ENCODE peak calls at places on chromosomes 12 and 14, in nine cellular contexts. D, B, I, L, C, H, T, M and P are unnamed samples.

GRCh38 chr14:102545461-102546265 is 36.1 kb upstream of the ANKRD9 start:
- DNase-seq in D (no peak), B (no peak), I (no peak), L (no peak), C (peak), H (no peak), T (no peak), M (no peak), P (peak)

GRCh38 chr12:47741340-47741703 is 16.0 kb upstream of the ENDOU start:
- DNase-seq in D (peak), B (peak), I (peak), L (no peak), C (no peak), H (peak), T (peak), M (peak), P (no peak)

GRCh38 chr14:80325688-80326087 is 114.4 kb upstream of the DIO2 start:
- DNase-seq in D (no peak), B (no peak), I (no peak), L (no peak), C (no peak), H (no peak), T (no peak), M (no peak), P (no peak)

GRCh38 chr12:32307352-32307751 is 92.0 kb upstream of the FGD4 start:
- DNase-seq in D (no peak), B (no peak), I (no peak), L (no peak), C (no peak), H (no peak), T (no peak), M (no peak), P (no peak)

GRCh38 chr12:77225373-77225772 is 160.0 kb upstream of the E2F7 start:
- DNase-seq in D (no peak), B (no peak), I (no peak), L (no peak), C (no peak), H (no peak), T (no peak), M (no peak), P (no peak)

GRCh38 chr12:29212682-29213397 is 63.8 kb downstream of the FAR2 start:
- DNase-seq in D (peak), B (no peak), I (no peak), L (no peak), C (no peak), H (no peak), T (no peak), M (no peak), P (no peak)

GRCh38 chr12:117570608-117571007 is 209.2 kb upstream of the NOS1 start:
- DNase-seq in D (no peak), B (no peak), I (no peak), L (no peak), C (no peak), H (no peak), T (no peak), M (no peak), P (no peak)

GRCh38 chr12:15188136-15188535 is 33.1 kb downstream of the RERG start:
- DNase-seq in D (no peak), B (no peak), I (no peak), L (no peak), C (no peak), H (no peak), T (no peak), M (no peak), P (no peak)

GRCh38 chr14:33839193-33840076 is 111.4 kb downstream of the EGLN3 start:
- DNase-seq in D (peak), B (peak), I (peak), L (peak), C (peak), H (no peak), T (peak), M (peak), P (no peak)

GRCh38 chr12:6620885-6621274 is 13.7 kb upstream of the CHD4 start:
- DNase-seq in D (no peak), B (no peak), I (no peak), L (no peak), C (no peak), H (peak), T (no peak), M (no peak), P (no peak)

GRCh38 chr14:37864861-37865718 is 269.7 kb downstream of the TTC6 start:
- DNase-seq in D (no peak), B (no peak), I (peak), L (no peak), C (peak), H (no peak), T (no peak), M (no peak), P (no peak)

GRCh38 chr14:96493178-96493577 is 9.0 kb upstream of the PAPOLA start:
- DNase-seq in D (no peak), B (no peak), I (no peak), L (no peak), C (no peak), H (no peak), T (no peak), M (no peak), P (no peak)

GRCh38 chr12:131912526-131913274 is 16.4 kb upstream of the PUS1 start:
- DNase-seq in D (peak), B (peak), I (peak), L (peak), C (peak), H (peak), T (no peak), M (no peak), P (peak)

GRCh38 chr14:40393143-40393542 is 960.9 kb upstream of the FBXO33 start:
- DNase-seq in D (no peak), B (no peak), I (no peak), L (no peak), C (no peak), H (no peak), T (no peak), M (no peak), P (no peak)

GRCh38 chr12:115023279-115023678 is 339.3 kb upstream of the TBX3 start:
- DNase-seq in D (no peak), B (no peak), I (no peak), L (peak), C (peak), H (no peak), T (no peak), M (no peak), P (peak)

GRCh38 chr14:60151715-60152114 is 13.5 kb downstream of the DHRS7 start:
- DNase-seq in D (peak), B (peak), I (peak), L (no peak), C (peak), H (peak), T (peak), M (peak), P (peak)

GRCh38 chr14:85250369-85250768 is 279.6 kb upstream of the FLRT2 start:
- DNase-seq in D (no peak), B (no peak), I (no peak), L (no peak), C (no peak), H (no peak), T (no peak), M (no peak), P (no peak)

GRCh38 chr14:77782202-77782601 is 17.7 kb upstream of the ADCK1 start:
- DNase-seq in D (no peak), B (no peak), I (no peak), L (no peak), C (peak), H (no peak), T (no peak), M (no peak), P (no peak)

GRCh38 chr12:49346659-49347306 is at the start of gene DNAJC22:
- DNase-seq in D (no peak), B (no peak), I (peak), L (no peak), C (no peak), H (peak), T (no peak), M (no peak), P (no peak)

GRCh38 chr12:69951108-69951507 is 126.1 kb downstream of the MYRFL start:
- DNase-seq in D (no peak), B (no peak), I (no peak), L (no peak), C (no peak), H (no peak), T (no peak), M (no peak), P (no peak)

GRCh38 chr14:77409131-77409533 is 14.2 kb downstream of the NOXRED1 start:
- DNase-seq in D (no peak), B (no peak), I (peak), L (no peak), C (no peak), H (no peak), T (no peak), M (no peak), P (no peak)

GRCh38 chr14:105774001-105774400 is 247.6 kb downstream of the TMEM121 start:
- DNase-seq in D (no peak), B (no peak), I (no peak), L (no peak), C (no peak), H (peak), T (no peak), M (no peak), P (no peak)

GRCh38 chr12:96506776-96507175 is 17.4 kb downstream of the CFAP54 start:
- DNase-seq in D (no peak), B (no peak), I (no peak), L (no peak), C (no peak), H (no peak), T (no peak), M (no peak), P (no peak)

GRCh38 chr12:27542628-27543027 is 18.6 kb downstream of the PPFIBP1 start:
- DNase-seq in D (no peak), B (no peak), I (no peak), L (no peak), C (peak), H (no peak), T (no peak), M (no peak), P (peak)

GRCh38 chr12:212799-213526 is 994 bp downstream of the SLC6A12 start:
- DNase-seq in D (no peak), B (no peak), I (peak), L (peak), C (peak), H (no peak), T (no peak), M (no peak), P (no peak)

GRCh38 chr12:6181583-6182278 is 18.5 kb upstream of the CD9 start:
- DNase-seq in D (no peak), B (no peak), I (no peak), L (no peak), C (no peak), H (no peak), T (no peak), M (no peak), P (no peak)

GRCh38 chr14:50230601-50231474 is 540 bp downstream of the SOS2 start:
- DNase-seq in D (peak), B (peak), I (peak), L (peak), C (peak), H (peak), T (peak), M (peak), P (peak)

GRCh38 chr12:66290716-66291200 is 11.5 kb upstream of the HELB start:
- DNase-seq in D (no peak), B (no peak), I (no peak), L (no peak), C (no peak), H (no peak), T (no peak), M (no peak), P (no peak)

GRCh38 chr12:114996382-114996781 is 312.4 kb upstream of the TBX3 start:
- DNase-seq in D (no peak), B (no peak), I (no peak), L (no peak), C (no peak), H (no peak), T (no peak), M (no peak), P (no peak)

GRCh38 chr12:108724054-108724889 is 7.0 kb downstream of the CORO1C start:
- DNase-seq in D (no peak), B (no peak), I (no peak), L (no peak), C (peak), H (no peak), T (no peak), M (no peak), P (no peak)

GRCh38 chr12:15796493-15797141 is 7.4 kb upstream of the EPS8 start:
- DNase-seq in D (no peak), B (no peak), I (no peak), L (no peak), C (peak), H (no peak), T (no peak), M (no peak), P (no peak)

GRCh38 chr12:99906786-99907185 is 78.0 kb downstream of the ANKS1B start:
- DNase-seq in D (no peak), B (no peak), I (no peak), L (no peak), C (no peak), H (no peak), T (no peak), M (no peak), P (no peak)

GRCh38 chr12:109529618-109530300 is 43.5 kb downstream of the MMAB start:
- DNase-seq in D (no peak), B (no peak), I (no peak), L (no peak), C (no peak), H (no peak), T (no peak), M (no peak), P (no peak)

GRCh38 chr14:30223966-30224365 is 296.3 kb upstream of the PRKD1 start:
- DNase-seq in D (no peak), B (peak), I (no peak), L (peak), C (no peak), H (no peak), T (no peak), M (no peak), P (no peak)

GRCh38 chr12:30754750-30755394 is at the start of gene CAPRIN2:
- DNase-seq in D (peak), B (peak), I (peak), L (peak), C (peak), H (peak), T (peak), M (peak), P (peak)
- H3K27ac ChIP-seq in D (peak), B (peak), I (peak), L (peak), C (peak), H (peak), T (peak), M (peak), P (peak)

GRCh38 chr12:130286041-130286440 is 51.6 kb upstream of the PIWIL1 start:
- DNase-seq in D (no peak), B (no peak), I (no peak), L (no peak), C (no peak), H (no peak), T (no peak), M (no peak), P (no peak)

GRCh38 chr12:130286741-130287140 is 50.9 kb upstream of the PIWIL1 start:
- DNase-seq in D (no peak), B (no peak), I (no peak), L (no peak), C (no peak), H (no peak), T (no peak), M (no peak), P (no peak)

GRCh38 chr12:130280226-130280625 is 57.5 kb upstream of the PIWIL1 start:
- DNase-seq in D (no peak), B (no peak), I (no peak), L (no peak), C (no peak), H (no peak), T (no peak), M (no peak), P (no peak)

GRCh38 chr12:130281157-130281799 is 56.4 kb upstream of the PIWIL1 start:
- DNase-seq in D (no peak), B (no peak), I (peak), L (no peak), C (no peak), H (peak), T (no peak), M (peak), P (no peak)
- H3K27ac ChIP-seq in D (no peak), B (no peak), I (no peak), L (no peak), C (no peak), H (no peak), T (no peak), M (no peak), P (no peak)

DNA sequence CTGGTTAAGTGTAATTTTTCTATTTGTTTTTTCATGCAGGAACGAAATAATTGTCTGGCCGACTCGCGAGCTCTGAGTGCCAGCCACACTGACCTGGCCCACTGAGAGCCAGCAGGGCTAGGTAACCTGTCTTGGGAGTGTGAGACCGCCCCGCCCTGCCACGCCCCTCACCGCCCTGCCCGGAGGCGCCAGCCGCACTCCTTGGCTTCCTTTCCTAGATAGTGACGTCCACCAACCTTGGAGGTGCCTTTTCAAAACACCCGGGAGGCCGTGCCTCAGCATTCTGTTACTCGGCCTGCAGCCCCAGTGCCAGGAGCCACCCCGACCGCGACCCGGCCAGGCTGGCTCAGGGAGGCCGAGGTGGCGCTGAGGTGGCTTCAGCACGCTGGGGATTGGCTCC is 21.7 kb downstream of the XRCC3 start:
- DNase-seq in D (no peak), B (peak), I (peak), L (no peak), C (no peak), H (peak), T (no peak), M (no peak), P (no peak)
- H3K27ac ChIP-seq in D (no peak), B (no peak), I (no peak), L (no peak), C (no peak), H (peak), T (no peak), M (no peak), P (no peak)

DNA sequence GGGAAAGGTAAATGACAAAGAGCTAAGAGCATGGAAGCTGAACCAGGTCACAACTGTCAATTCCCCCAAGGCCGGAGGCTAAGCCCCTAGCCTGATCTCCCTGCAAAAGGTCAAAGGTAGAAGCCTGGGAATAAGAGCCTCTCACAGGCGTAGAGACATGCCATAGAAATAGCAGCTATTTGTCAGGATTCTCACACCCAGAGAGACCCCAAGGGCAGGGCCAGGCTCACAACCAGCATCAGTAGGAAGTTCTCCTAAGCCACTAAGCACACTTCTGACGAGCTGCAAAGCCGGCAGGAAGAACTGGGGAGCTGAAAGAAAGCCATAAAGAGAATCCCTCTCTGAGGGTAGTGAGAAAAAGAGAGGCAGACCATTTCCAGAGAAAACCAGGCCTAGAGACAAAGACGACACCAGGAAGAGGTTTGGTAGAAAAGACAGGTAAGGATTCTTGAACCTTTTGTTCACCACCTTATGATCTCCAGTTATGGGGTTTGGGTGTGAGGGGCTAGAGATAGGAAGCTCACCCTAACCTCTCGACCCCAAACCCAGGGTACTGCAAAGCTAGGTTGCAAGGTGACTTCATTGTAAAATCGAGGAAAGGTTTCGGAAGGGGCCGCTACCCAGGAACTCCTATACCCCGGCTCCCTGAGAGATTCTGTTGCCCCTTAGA is 1.0 kb downstream of the SMARCC2 start:
- DNase-seq in D (no peak), B (no peak), I (no peak), L (no peak), C (no peak), H (no peak), T (no peak), M (no peak), P (no peak)
- H3K27ac ChIP-seq in D (peak), B (peak), I (peak), L (peak), C (peak), H (peak), T (peak), M (peak), P (peak)

GRCh38 chr12:3453947-3454675 is 36.9 kb upstream of the PRMT8 start:
- DNase-seq in D (no peak), B (no peak), I (no peak), L (no peak), C (peak), H (peak), T (no peak), M (no peak), P (peak)
- H3K27ac ChIP-seq in D (no peak), B (no peak), I (no peak), L (no peak), C (no peak), H (no peak), T (no peak), M (no peak), P (no peak)

GRCh38 chr14:64566651-64567122 is 16.9 kb downstream of the PPP1R36 start:
- DNase-seq in D (no peak), B (no peak), I (no peak), L (no peak), C (no peak), H (no peak), T (no peak), M (no peak), P (no peak)
- H3K27ac ChIP-seq in D (peak), B (peak), I (peak), L (no peak), C (peak), H (no peak), T (no peak), M (peak), P (no peak)

GRCh38 chr14:69647216-69647615 is 35.8 kb downstream of the SUSD6 start:
- DNase-seq in D (no peak), B (no peak), I (no peak), L (no peak), C (peak), H (no peak), T (no peak), M (no peak), P (no peak)

GRCh38 chr14:69648480-69649414 is 37.4 kb downstream of the SUSD6 start:
- DNase-seq in D (no peak), B (no peak), I (no peak), L (no peak), C (peak), H (no peak), T (no peak), M (no peak), P (peak)

GRCh38 chr14:69640931-69641330 is 29.5 kb downstream of the SUSD6 start:
- DNase-seq in D (no peak), B (no peak), I (no peak), L (no peak), C (no peak), H (no peak), T (no peak), M (no peak), P (no peak)

GRCh38 chr14:69643430-69644200 is 32.2 kb downstream of the SUSD6 start:
- DNase-seq in D (peak), B (peak), I (peak), L (peak), C (peak), H (no peak), T (peak), M (no peak), P (no peak)

GRCh38 chr14:69644814-69645213 is 33.4 kb downstream of the SUSD6 start:
- DNase-seq in D (no peak), B (no peak), I (no peak), L (no peak), C (no peak), H (no peak), T (no peak), M (no peak), P (no peak)
- H3K27ac ChIP-seq in D (no peak), B (no peak), I (peak), L (peak), C (no peak), H (peak), T (no peak), M (no peak), P (no peak)

GRCh38 chr12:4862809-4863208 is 46.9 kb upstream of the KCNA1 start:
- DNase-seq in D (no peak), B (no peak), I (no peak), L (no peak), C (no peak), H (no peak), T (no peak), M (no peak), P (no peak)

GRCh38 chr12:4858385-4858784 is 51.3 kb upstream of the KCNA1 start:
- DNase-seq in D (no peak), B (no peak), I (no peak), L (no peak), C (no peak), H (no peak), T (no peak), M (no peak), P (no peak)

GRCh38 chr12:4856556-4856955 is 53.1 kb upstream of the KCNA1 start:
- DNase-seq in D (no peak), B (no peak), I (no peak), L (no peak), C (no peak), H (no peak), T (no peak), M (no peak), P (no peak)

GRCh38 chr12:4857472-4858291 is 52.0 kb upstream of the KCNA1 start:
- DNase-seq in D (peak), B (peak), I (peak), L (peak), C (peak), H (no peak), T (peak), M (peak), P (peak)

GRCh38 chr12:4859478-4860210 is 50.1 kb upstream of the KCNA1 start:
- DNase-seq in D (no peak), B (no peak), I (no peak), L (no peak), C (no peak), H (no peak), T (no peak), M (no peak), P (no peak)
- H3K27ac ChIP-seq in D (no peak), B (no peak), I (no peak), L (no peak), C (no peak), H (no peak), T (no peak), M (no peak), P (no peak)

GRCh38 chr14:21241218-21241819 is 27.9 kb downstream of the HNRNPC start:
- DNase-seq in D (no peak), B (no peak), I (no peak), L (no peak), C (peak), H (no peak), T (no peak), M (no peak), P (peak)
- H3K27ac ChIP-seq in D (no peak), B (no peak), I (no peak), L (no peak), C (no peak), H (no peak), T (no peak), M (no peak), P (no peak)

GRCh38 chr12:94832780-94833760 is 170.4 kb downstream of the NDUFA12 start:
- DNase-seq in D (no peak), B (peak), I (no peak), L (no peak), C (peak), H (peak), T (no peak), M (no peak), P (no peak)
- H3K27ac ChIP-seq in D (no peak), B (peak), I (peak), L (no peak), C (no peak), H (peak), T (no peak), M (no peak), P (no peak)